ENCODE peak calls at places on chromosomes 12 and 14, in eight cellular contexts. K, P, T, O, R, D, B and Y are unnamed samples.

GRCh38 chr12:89919241-89919906 is 210.7 kb upstream of the ATP2B1 start:
- DNase-seq in D (no peak), O (no peak), B (peak), T (no peak), P (peak), K (no peak), R (no peak), Y (no peak)

GRCh38 chr12:52298677-52299076 is 7.3 kb upstream of the KRT81 start:
- DNase-seq in K (no peak), R (no peak), B (no peak), P (no peak), O (no peak), T (no peak), D (no peak), Y (no peak)

GRCh38 chr14:88535149-88535548 is 19.7 kb downstream of the PTPN21 start:
- DNase-seq in T (no peak), B (peak), K (no peak), R (no peak), D (no peak), P (peak), O (no peak), Y (no peak)

GRCh38 chr12:52419656-52420055 is 13.5 kb upstream of the KRT82 start:
- DNase-seq in O (no peak), T (no peak), B (no peak), K (no peak), R (no peak), P (no peak), D (no peak), Y (no peak)

GRCh38 chr12:79661629-79662028 is 29.1 kb downstream of the PAWR start:
- DNase-seq in T (peak), B (no peak), O (no peak), K (no peak), R (no peak), P (no peak), D (no peak), Y (no peak)

GRCh38 chr14:93073833-93074769 is 41.6 kb downstream of the ITPK1 start:
- DNase-seq in P (no peak), T (peak), D (peak), O (no peak), R (peak), B (peak), K (no peak), Y (no peak)

GRCh38 chr14:51484491-51484890 is 167.2 kb upstream of the FRMD6 start:
- DNase-seq in P (no peak), K (no peak), O (no peak), T (no peak), D (no peak), R (no peak), B (no peak), Y (no peak)

GRCh38 chr12:112169966-112170365 is 44.6 kb downstream of the TRAFD1 start:
- DNase-seq in R (no peak), O (no peak), K (no peak), B (no peak), T (no peak), D (no peak), P (no peak), Y (no peak)

GRCh38 chr12:104213952-104214351 is 1.6 kb upstream of the TXNRD1 start:
- DNase-seq in D (peak), P (no peak), O (no peak), R (no peak), T (peak), B (no peak), K (no peak), Y (no peak)

GRCh38 chr12:19694627-19695026 is 255.3 kb downstream of the AEBP2 start:
- DNase-seq in D (peak), K (no peak), O (no peak), B (no peak), P (no peak), R (no peak), T (no peak), Y (no peak)

GRCh38 chr14:93266127-93266526 is 59.1 kb downstream of the UBR7 start:
- DNase-seq in D (no peak), P (no peak), O (no peak), R (no peak), K (no peak), T (no peak), B (no peak), Y (no peak)

GRCh38 chr14:83913466-83913865 is 1616.5 kb upstream of the FLRT2 start:
- DNase-seq in D (no peak), R (no peak), K (no peak), B (no peak), P (no peak), O (no peak), T (no peak), Y (no peak)

GRCh38 chr12:83800022-83800421 is 1112.6 kb downstream of the SLC6A15 start:
- DNase-seq in P (no peak), B (no peak), O (no peak), T (no peak), D (no peak), K (no peak), R (no peak), Y (no peak)

GRCh38 chr14:64060648-64061096 is 207.9 kb downstream of the SYNE2 start:
- DNase-seq in T (no peak), D (peak), O (no peak), K (no peak), P (peak), B (peak), R (peak), Y (no peak)

GRCh38 chr14:58085877-58086276 is 66.1 kb downstream of the ARMH4 start:
- DNase-seq in K (no peak), B (no peak), T (no peak), P (no peak), O (no peak), D (no peak), R (no peak), Y (no peak)

GRCh38 chr12:17577405-17577804 is 512.6 kb downstream of the RERGL start:
- DNase-seq in D (no peak), K (no peak), P (no peak), R (no peak), T (no peak), O (no peak), B (no peak), Y (no peak)

GRCh38 chr14:105537580-105538474 is 11.4 kb downstream of the TMEM121 start:
- DNase-seq in K (peak), B (peak), T (no peak), O (peak), R (peak), P (peak), D (no peak), Y (peak)

GRCh38 chr14:74571441-74571841 is 40.6 kb downstream of the LTBP2 start:
- DNase-seq in P (no peak), T (no peak), O (no peak), R (no peak), D (peak), B (no peak), K (no peak), Y (no peak)

GRCh38 chr12:48131517-48131916 is 12.4 kb downstream of the PFKM start:
- DNase-seq in T (no peak), R (no peak), D (no peak), B (no peak), O (no peak), K (no peak), P (no peak), Y (no peak)

GRCh38 chr12:5808956-5809355 is 136.1 kb downstream of the ANO2 start:
- DNase-seq in D (no peak), O (no peak), R (no peak), P (no peak), T (peak), B (no peak), K (no peak), Y (no peak)

GRCh38 chr14:65239143-65239672 is 136.9 kb upstream of the MAX start:
- DNase-seq in D (peak), K (no peak), R (no peak), B (no peak), T (peak), P (peak), O (no peak), Y (no peak)

GRCh38 chr12:48977290-48978281 is 536 bp upstream of the WNT1 start:
- DNase-seq in O (no peak), R (peak), K (peak), B (peak), T (no peak), D (peak), P (peak), Y (peak)

GRCh38 chr14:61322799-61323290 is 1.5 kb downstream of the PRKCH start:
- DNase-seq in R (no peak), T (no peak), O (no peak), D (peak), B (peak), P (no peak), K (no peak), Y (no peak)

GRCh38 chr12:69566603-69567002 is 18.7 kb upstream of the CCT2 start:
- DNase-seq in P (no peak), T (no peak), D (no peak), B (no peak), O (no peak), K (no peak), R (no peak), Y (no peak)

GRCh38 chr12:51362747-51363342 is 16.4 kb upstream of the CELA1 start:
- DNase-seq in T (no peak), D (no peak), P (no peak), R (no peak), K (no peak), B (no peak), O (no peak), Y (no peak)

GRCh38 chr14:54652188-54652889 is 85.4 kb downstream of the SAMD4A start:
- DNase-seq in B (peak), O (peak), P (peak), T (peak), K (no peak), D (peak), R (no peak), Y (no peak)

GRCh38 chr14:103124501-103125001 is 1.3 kb downstream of the TNFAIP2 start:
- DNase-seq in O (no peak), R (no peak), K (no peak), D (no peak), P (no peak), B (no peak), T (no peak), Y (no peak)

GRCh38 chr14:63438065-63438757 is 105.0 kb downstream of the PPP2R5E start:
- DNase-seq in K (peak), B (peak), O (peak), P (peak), D (peak), T (peak), R (peak), Y (no peak)

GRCh38 chr12:115980339-115980738 is 297.2 kb downstream of the MED13L start:
- DNase-seq in K (no peak), B (no peak), D (no peak), P (no peak), T (no peak), O (no peak), R (no peak), Y (no peak)

GRCh38 chr12:115979851-115980250 is 297.6 kb downstream of the MED13L start:
- DNase-seq in K (no peak), R (no peak), P (no peak), B (no peak), D (no peak), O (no peak), T (no peak), Y (no peak)

GRCh38 chr12:115984607-115985006 is 292.9 kb downstream of the MED13L start:
- DNase-seq in T (no peak), O (no peak), K (no peak), D (no peak), B (no peak), P (no peak), R (no peak), Y (no peak)

GRCh38 chr12:115979351-115979750 is 298.1 kb downstream of the MED13L start:
- DNase-seq in B (no peak), T (no peak), K (no peak), D (no peak), R (no peak), P (no peak), O (no peak), Y (no peak)

GRCh38 chr12:115983226-115983798 is 294.2 kb downstream of the MED13L start:
- DNase-seq in P (no peak), O (no peak), T (no peak), D (no peak), K (no peak), B (peak), R (no peak), Y (no peak)
- TF ChIP-seq CTCF in P (no peak), O (no peak), T (peak), D (peak), K (no peak), B (peak), R (no peak), Y (peak)

GRCh38 chr12:22443379-22444316 is 100.7 kb downstream of the C2CD5 start:
- DNase-seq in P (peak), R (peak), B (peak), D (peak), T (peak), K (peak), O (peak), Y (peak)
- TF ChIP-seq CTCF in P (peak), R (peak), B (peak), D (peak), T (peak), K (peak), O (peak), Y (peak)

DNA sequence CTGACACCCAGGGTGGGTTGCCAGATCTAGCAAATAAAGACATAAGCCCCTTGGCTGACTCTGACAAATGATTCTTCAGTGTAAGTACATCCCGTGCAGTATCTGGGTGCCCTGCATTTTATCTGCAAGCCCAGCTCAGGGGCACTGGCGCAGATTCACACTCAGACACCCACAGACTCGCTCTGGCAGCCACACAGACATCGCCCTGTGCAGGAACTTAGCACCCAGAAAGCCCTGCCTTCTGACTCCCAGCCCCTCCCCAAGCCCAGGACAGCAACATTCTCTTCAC is 44.9 kb upstream of the NCOR2 start:
- DNase-seq in K (no peak), T (no peak), O (no peak), B (no peak), P (no peak), D (no peak), R (no peak), Y (no peak)
- TF ChIP-seq CTCF in K (no peak), T (no peak), O (no peak), B (no peak), P (no peak), D (no peak), R (no peak), Y (no peak)

GRCh38 chr12:54936736-54937135 is 47.8 kb downstream of the TESPA1 start:
- DNase-seq in O (no peak), R (no peak), T (no peak), D (no peak), B (no peak), K (no peak), P (no peak), Y (no peak)
- TF ChIP-seq CTCF in O (no peak), R (no peak), T (no peak), D (no peak), B (no peak), K (no peak), P (no peak), Y (no peak)